ENCODE peak calls at places on chromosomes 16 and 17, in eight cellular contexts. S is psoas muscle, R is cardiac muscle cell, F is tibial nerve, L is mucosa of descending colon, C is hepatocyte, J is AG10803, M is cardiac fibroblast. P is an unnamed sample.

GRCh38 chr16:85759631-85760419 is 8.9 kb upstream of the C16orf74 start:
- DNase-seq in S (no peak), R (no peak), F (no peak), L (peak), C (no peak), J (no peak), M (no peak), P (no peak)

GRCh38 chr17:81200695-81201580 is 21.8 kb downstream of the CEP131 start:
- DNase-seq in S (no peak), R (peak), F (peak), L (peak), C (peak), J (peak), M (peak), P (peak)

GRCh38 chr17:43669971-43670644 is 8.4 kb upstream of the MEOX1 start:
- DNase-seq in S (no peak), R (no peak), F (no peak), L (peak), C (peak), J (no peak), M (no peak), P (no peak)

GRCh38 chr16:28879261-28879840 is 1.1 kb downstream of the ATP2A1 start:
- DNase-seq in S (no peak), R (no peak), F (no peak), L (no peak), C (no peak), J (no peak), M (no peak), P (no peak)

GRCh38 chr17:58965221-58965620 is 141.5 kb downstream of the TRIM37 start:
- DNase-seq in S (no peak), R (no peak), F (no peak), L (no peak), C (no peak), J (no peak), M (peak), P (no peak)

GRCh38 chr17:15261818-15262290 is 3.3 kb downstream of the PMP22 start:
- DNase-seq in S (no peak), R (no peak), F (no peak), L (peak), C (no peak), J (peak), M (peak), P (no peak)

GRCh38 chr16:2784536-2785100 is 2.7 kb downstream of the PRSS33 start:
- DNase-seq in S (no peak), R (no peak), F (no peak), L (no peak), C (no peak), J (no peak), M (no peak), P (no peak)

GRCh38 chr17:17760872-17761550 is 75.8 kb downstream of the SREBF1 start:
- DNase-seq in S (no peak), R (no peak), F (no peak), L (no peak), C (no peak), J (no peak), M (no peak), P (no peak)

GRCh38 chr17:55198690-55199370 is 65.9 kb upstream of the HLF start:
- DNase-seq in S (no peak), R (no peak), F (no peak), L (no peak), C (no peak), J (peak), M (no peak), P (no peak)

GRCh38 chr17:35101725-35102124 is 17.9 kb downstream of the RAD51D start:
- DNase-seq in S (no peak), R (no peak), F (no peak), L (no peak), C (no peak), J (no peak), M (no peak), P (no peak)

GRCh38 chr17:4187076-4187475 is 44.1 kb downstream of the CYB5D2 start:
- DNase-seq in S (no peak), R (no peak), F (no peak), L (no peak), C (no peak), J (peak), M (no peak), P (no peak)

GRCh38 chr16:67445913-67446907 is 15.3 kb downstream of the HSD11B2 start:
- DNase-seq in S (no peak), R (no peak), F (no peak), L (peak), C (peak), J (no peak), M (peak), P (peak)

GRCh38 chr17:52011070-52011469 is 147.4 kb downstream of the CA10 start:
- DNase-seq in S (no peak), R (no peak), F (no peak), L (no peak), C (no peak), J (no peak), M (no peak), P (no peak)
- H3K4me3 ChIP-seq in S (no peak), R (no peak), F (no peak), L (no peak), C (no peak), J (no peak), M (no peak), P (no peak)

DNA sequence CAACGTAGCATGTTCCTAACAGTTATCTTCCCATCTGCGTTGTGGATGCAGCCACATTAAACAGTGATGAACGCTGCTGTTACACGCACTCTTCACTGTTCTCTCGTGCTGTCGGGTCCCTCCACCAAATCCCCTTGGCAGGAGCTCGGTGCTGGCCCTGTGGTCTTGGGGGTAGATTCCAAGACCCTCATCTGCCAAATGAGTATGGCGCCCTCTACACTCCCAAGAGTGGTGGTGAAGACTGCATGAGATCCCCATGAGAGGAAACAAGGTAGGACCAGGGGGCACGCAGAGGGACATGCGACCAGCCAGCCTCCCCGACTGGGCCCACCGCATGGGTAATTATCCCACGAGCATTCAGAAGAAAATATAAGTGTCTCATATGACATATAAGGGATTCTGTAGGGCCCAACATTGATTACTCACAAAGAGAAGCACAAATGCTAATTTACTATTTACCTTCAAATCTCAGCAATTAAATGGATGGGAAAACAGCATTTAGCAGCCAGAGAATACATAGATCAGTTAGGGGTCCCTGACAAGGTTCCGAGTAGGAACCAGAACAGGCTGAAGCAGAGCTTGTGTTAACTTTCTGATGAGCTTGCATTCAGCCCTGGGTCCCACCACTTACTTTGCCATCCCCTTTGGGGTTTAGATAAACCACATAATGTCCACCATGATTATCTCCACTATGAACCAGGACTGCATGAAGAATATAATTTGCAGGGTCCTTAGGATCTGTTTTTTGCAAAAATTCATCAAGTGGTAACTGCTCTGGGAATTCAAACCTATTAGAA is 23.8 kb downstream of the LITAFD start:
- DNase-seq in S (no peak), R (no peak), F (no peak), L (no peak), C (no peak), J (no peak), M (no peak), P (no peak)
- TF ChIP-seq CTCF in S (peak), R (peak), F (no peak), L (no peak), C (peak), J (peak), M (peak), P (peak)

DNA sequence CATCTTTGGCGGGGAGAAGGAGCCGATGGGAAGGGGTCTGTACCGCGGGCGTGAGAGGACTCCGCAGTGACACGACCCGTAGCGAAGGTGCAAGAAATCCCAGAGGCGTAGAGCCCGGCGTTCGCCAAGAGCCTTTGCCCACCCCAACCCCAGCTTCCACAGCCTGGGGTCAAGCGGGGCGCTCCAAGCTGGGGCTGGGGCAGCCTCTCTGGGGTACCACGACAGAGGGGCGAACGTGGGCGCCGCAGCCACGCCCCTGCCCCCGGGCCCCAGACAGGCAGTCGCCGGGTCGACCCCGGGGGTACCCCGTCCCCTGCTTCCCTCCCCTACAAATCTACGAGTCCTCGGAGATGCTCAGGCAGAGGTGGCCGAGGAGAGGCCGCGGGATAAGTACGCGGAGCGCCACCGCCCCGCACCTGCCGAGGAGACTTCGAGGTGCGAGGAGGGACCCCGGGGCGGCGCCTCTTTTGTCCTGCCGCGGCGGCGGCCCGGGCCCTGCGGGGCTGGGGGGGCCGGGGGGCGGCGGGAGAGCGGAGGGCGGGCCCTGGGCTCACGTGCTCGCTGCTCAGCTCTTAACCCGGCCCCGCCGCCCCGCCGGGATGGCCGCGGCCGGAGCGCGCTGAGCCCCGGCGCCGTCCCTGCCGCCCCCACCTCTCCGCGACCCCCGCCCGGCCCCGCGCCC is at the start of gene ADAM11:
- DNase-seq in S (no peak), R (peak), F (no peak), L (no peak), C (no peak), J (no peak), M (no peak), P (no peak)
- H3K4me3 ChIP-seq in S (peak), R (peak), F (peak), L (no peak), C (peak), J (peak), M (peak), P (peak)

GRCh38 chr16:1640261-1640956 is 28.2 kb downstream of the CRAMP1 start:
- DNase-seq in S (no peak), R (no peak), F (no peak), L (no peak), C (no peak), J (no peak), M (no peak), P (no peak)
- TF ChIP-seq CTCF in S (no peak), R (no peak), F (no peak), L (no peak), C (no peak), J (no peak), M (no peak), P (no peak)